ENCODE peak calls at places on chromosome 20, in four cellular contexts. One of them, this sample, is unnamed.

GRCh38 chr20:49964964-49965780 is 17.6 kb upstream of the SNAI1 start:
- DNase-seq in A549: peak
- DNase-seq in body of pancreas: no peak
- DNase-seq in Karpas-422: peak
- DNase-seq in this sample: no peak

GRCh38 chr20:44012466-44013226 is 98.0 kb downstream of the TOX2 start:
- DNase-seq in A549: no peak
- DNase-seq in body of pancreas: no peak
- DNase-seq in Karpas-422: no peak
- DNase-seq in this sample: no peak

GRCh38 chr20:46828471-46828870 is 66.2 kb upstream of the EYA2 start:
- DNase-seq in A549: no peak
- DNase-seq in body of pancreas: no peak
- DNase-seq in Karpas-422: no peak
- DNase-seq in this sample: peak

GRCh38 chr20:23278172-23278571 is 72.4 kb upstream of the NXT1 start:
- DNase-seq in A549: no peak
- DNase-seq in body of pancreas: no peak
- DNase-seq in Karpas-422: no peak
- DNase-seq in this sample: no peak

GRCh38 chr20:4018015-4018748 is 2.8 kb upstream of the RNF24 start:
- DNase-seq in A549: no peak
- DNase-seq in body of pancreas: no peak
- DNase-seq in Karpas-422: no peak
- DNase-seq in this sample: peak

GRCh38 chr20:23086056-23086551 is at the start of gene CD93:
- DNase-seq in A549: no peak
- DNase-seq in body of pancreas: no peak
- DNase-seq in Karpas-422: no peak
- DNase-seq in this sample: no peak

GRCh38 chr20:47708140-47708807 is 77.0 kb downstream of the SULF2 start:
- DNase-seq in A549: no peak
- DNase-seq in body of pancreas: no peak
- DNase-seq in Karpas-422: peak
- DNase-seq in this sample: no peak

GRCh38 chr20:40054311-40054710 is 634.7 kb downstream of the MAFB start:
- DNase-seq in A549: no peak
- DNase-seq in body of pancreas: no peak
- DNase-seq in Karpas-422: no peak
- DNase-seq in this sample: no peak

GRCh38 chr20:22918286-22918983 is 116.7 kb upstream of the SSTR4 start:
- DNase-seq in A549: no peak
- DNase-seq in body of pancreas: no peak
- DNase-seq in Karpas-422: no peak
- DNase-seq in this sample: no peak

GRCh38 chr20:42258568-42258967 is 640.4 kb upstream of the CHD6 start:
- DNase-seq in A549: no peak
- DNase-seq in body of pancreas: no peak
- DNase-seq in Karpas-422: no peak
- DNase-seq in this sample: no peak

GRCh38 chr20:14928083-14928482 is 590.7 kb upstream of the FLRT3 start:
- DNase-seq in A549: peak
- DNase-seq in body of pancreas: no peak
- DNase-seq in Karpas-422: no peak
- DNase-seq in this sample: no peak

GRCh38 chr20:237918-238317 is 10.9 kb downstream of the DEFB129 start:
- DNase-seq in A549: no peak
- DNase-seq in body of pancreas: no peak
- DNase-seq in Karpas-422: no peak
- DNase-seq in this sample: no peak

GRCh38 chr20:18715564-18715963 is 98.0 kb upstream of the SCP2D1 start:
- DNase-seq in A549: no peak
- DNase-seq in body of pancreas: no peak
- DNase-seq in Karpas-422: no peak
- DNase-seq in this sample: no peak

GRCh38 chr20:45041464-45042337 is 59.2 kb downstream of the KCNS1 start:
- DNase-seq in A549: peak
- DNase-seq in body of pancreas: no peak
- DNase-seq in Karpas-422: no peak
- DNase-seq in this sample: peak

GRCh38 chr20:53269380-53269779 is 297.2 kb downstream of the TSHZ2 start:
- DNase-seq in A549: no peak
- DNase-seq in body of pancreas: no peak
- DNase-seq in Karpas-422: no peak
- DNase-seq in this sample: no peak

GRCh38 chr20:38889792-38890496 is 36.3 kb upstream of the FAM83D start:
- DNase-seq in A549: no peak
- DNase-seq in body of pancreas: no peak
- DNase-seq in Karpas-422: no peak
- DNase-seq in this sample: no peak

GRCh38 chr20:63536997-63537524 is at the start of gene PTK6:
- DNase-seq in A549: peak
- DNase-seq in body of pancreas: peak
- DNase-seq in Karpas-422: peak
- DNase-seq in this sample: no peak

GRCh38 chr20:57259179-57260021 is 7.0 kb downstream of the BMP7 start:
- DNase-seq in A549: no peak
- DNase-seq in body of pancreas: no peak
- DNase-seq in Karpas-422: no peak
- DNase-seq in this sample: no peak

GRCh38 chr20:40681684-40682083 is 7.4 kb downstream of the MAFB start:
- DNase-seq in A549: no peak
- DNase-seq in body of pancreas: no peak
- DNase-seq in Karpas-422: no peak
- DNase-seq in this sample: no peak

GRCh38 chr20:15056231-15056630 is 718.8 kb upstream of the FLRT3 start:
- DNase-seq in A549: no peak
- DNase-seq in body of pancreas: no peak
- DNase-seq in Karpas-422: no peak
- DNase-seq in this sample: no peak

GRCh38 chr20:43916073-43916874 is 1.6 kb downstream of the TOX2 start:
- DNase-seq in A549: no peak
- DNase-seq in body of pancreas: no peak
- DNase-seq in Karpas-422: no peak
- DNase-seq in this sample: no peak

GRCh38 chr20:57122481-57123138 is 143.8 kb downstream of the BMP7 start:
- DNase-seq in A549: no peak
- DNase-seq in body of pancreas: no peak
- DNase-seq in Karpas-422: no peak
- DNase-seq in this sample: no peak

GRCh38 chr20:22619806-22620205 is 35.4 kb upstream of the FOXA2 start:
- DNase-seq in A549: no peak
- DNase-seq in body of pancreas: no peak
- DNase-seq in Karpas-422: no peak
- DNase-seq in this sample: no peak

GRCh38 chr20:13205402-13205801 is 15.7 kb upstream of the ISM1 start:
- DNase-seq in A549: no peak
- DNase-seq in body of pancreas: no peak
- DNase-seq in Karpas-422: no peak
- DNase-seq in this sample: peak

GRCh38 chr20:58256842-58257241 is 28.4 kb upstream of the ANKRD60 start:
- DNase-seq in A549: no peak
- DNase-seq in body of pancreas: no peak
- DNase-seq in Karpas-422: no peak
- DNase-seq in this sample: no peak

DNA sequence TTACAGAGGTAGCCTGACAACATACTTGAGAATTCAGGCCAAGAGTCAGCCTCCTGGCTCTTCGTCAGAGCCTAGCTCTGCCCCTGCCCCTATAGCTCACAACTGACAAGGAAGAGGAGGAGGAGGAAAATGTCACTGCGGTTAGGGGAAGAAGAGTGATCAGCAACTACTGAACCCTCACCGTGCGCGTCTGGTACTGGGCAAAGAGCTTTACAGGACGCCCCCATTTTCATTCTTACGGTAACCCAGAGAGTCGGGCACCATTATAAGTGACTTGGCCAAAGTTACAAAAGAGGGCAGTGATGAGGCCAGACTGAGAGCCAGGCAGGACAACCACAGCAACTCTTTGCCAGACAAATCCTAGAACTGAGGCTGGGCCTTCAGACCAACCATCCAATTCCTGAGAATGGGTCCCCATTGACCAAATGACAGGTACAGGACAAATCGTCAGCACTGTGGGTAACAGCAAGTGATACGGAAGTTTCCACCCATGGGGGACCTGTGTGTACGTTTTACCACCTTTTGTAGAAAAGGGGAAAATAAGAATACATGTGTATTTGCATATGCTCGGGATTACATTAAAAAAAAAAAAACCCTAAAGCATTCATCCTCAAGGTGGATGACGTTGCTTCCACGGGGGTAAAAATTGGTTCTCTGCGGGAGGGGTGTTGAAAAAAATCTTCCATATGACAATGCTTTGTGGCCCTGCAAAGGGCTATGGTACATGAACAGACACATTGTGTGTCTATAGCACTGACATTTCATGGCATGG is 118.1 kb downstream of the NFATC2 start:
- DNase-seq in A549: no peak
- DNase-seq in body of pancreas: no peak
- DNase-seq in Karpas-422: no peak
- DNase-seq in this sample: no peak
- H3K27ac ChIP-seq in A549: no peak
- H3K27ac ChIP-seq in body of pancreas: no peak
- H3K27ac ChIP-seq in Karpas-422: peak
- H3K27ac ChIP-seq in this sample: no peak

GRCh38 chr20:31595654-31596411 is 9.3 kb upstream of the ID1 start:
- DNase-seq in A549: peak
- DNase-seq in body of pancreas: peak
- DNase-seq in Karpas-422: no peak
- DNase-seq in this sample: peak

GRCh38 chr20:31596831-31597482 is 8.1 kb upstream of the ID1 start:
- DNase-seq in A549: no peak
- DNase-seq in body of pancreas: no peak
- DNase-seq in Karpas-422: no peak
- DNase-seq in this sample: no peak

GRCh38 chr20:31594558-31595379 is 10.3 kb upstream of the ID1 start:
- DNase-seq in A549: peak
- DNase-seq in body of pancreas: no peak
- DNase-seq in Karpas-422: no peak
- DNase-seq in this sample: no peak

GRCh38 chr20:31594002-31594557 is 11.0 kb upstream of the ID1 start:
- DNase-seq in A549: no peak
- DNase-seq in body of pancreas: no peak
- DNase-seq in Karpas-422: no peak
- DNase-seq in this sample: no peak

GRCh38 chr20:31595380-31595653 is 9.8 kb upstream of the ID1 start:
- DNase-seq in A549: no peak
- DNase-seq in body of pancreas: no peak
- DNase-seq in Karpas-422: no peak
- DNase-seq in this sample: no peak
- H3K27ac ChIP-seq in A549: peak
- H3K27ac ChIP-seq in body of pancreas: no peak
- H3K27ac ChIP-seq in Karpas-422: no peak
- H3K27ac ChIP-seq in this sample: no peak

DNA sequence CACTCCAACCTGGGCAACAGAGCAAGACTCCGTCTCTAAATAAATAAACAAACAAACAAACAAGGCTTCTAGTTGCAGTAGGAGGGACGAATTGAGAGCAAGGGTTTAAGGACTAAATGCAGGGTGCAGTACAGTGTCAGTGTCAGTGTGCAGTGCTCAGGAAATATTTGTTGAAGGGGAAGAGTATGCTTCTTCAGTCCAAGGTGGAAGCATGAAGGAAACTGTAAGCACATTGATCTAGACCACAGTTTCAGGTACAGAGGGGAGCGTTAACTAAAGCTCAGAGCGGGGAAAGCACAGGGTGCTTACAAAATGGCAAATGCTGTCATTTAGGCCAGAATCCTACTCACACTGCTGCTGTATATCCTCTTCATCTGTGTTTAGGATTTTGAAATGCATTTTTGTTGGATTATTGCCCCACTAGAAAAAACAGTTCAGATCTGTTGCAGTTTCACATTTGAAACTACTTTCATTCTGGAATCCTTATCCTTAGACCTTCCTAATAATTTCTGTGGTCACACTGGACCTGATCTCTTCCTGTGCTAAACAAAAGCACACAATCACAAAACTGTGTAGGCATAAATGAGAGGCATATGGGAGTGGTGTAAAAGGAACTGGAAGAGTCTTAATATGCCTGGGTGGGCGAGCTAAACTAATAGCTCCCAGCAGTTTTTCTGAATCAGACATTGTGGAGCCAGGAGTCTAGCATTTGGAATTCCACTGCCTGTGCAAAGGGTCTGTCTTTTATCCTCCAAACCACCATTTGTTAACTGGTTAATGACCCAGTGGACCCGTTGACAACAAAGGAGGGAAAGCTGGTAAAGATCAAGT is 41.4 kb downstream of the CBFA2T2 start:
- DNase-seq in A549: no peak
- DNase-seq in body of pancreas: no peak
- DNase-seq in Karpas-422: no peak
- DNase-seq in this sample: no peak
- H3K27ac ChIP-seq in A549: no peak
- H3K27ac ChIP-seq in body of pancreas: no peak
- H3K27ac ChIP-seq in Karpas-422: peak
- H3K27ac ChIP-seq in this sample: no peak

DNA sequence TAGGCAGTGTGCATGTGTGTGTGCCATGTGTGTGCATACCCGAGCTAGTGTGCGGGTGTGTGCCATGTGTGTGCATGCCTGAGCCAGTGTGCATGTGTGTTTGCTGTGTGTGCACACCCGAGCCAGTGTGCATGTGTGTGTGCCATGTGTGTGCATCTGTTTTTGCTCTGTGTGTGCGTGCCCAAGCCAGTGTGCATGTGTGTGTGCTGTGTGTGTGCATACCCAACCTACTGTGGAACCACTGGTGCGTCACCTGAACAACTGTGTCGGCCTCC is 5.7 kb downstream of the RBBP8NL start:
- DNase-seq in A549: no peak
- DNase-seq in body of pancreas: no peak
- DNase-seq in Karpas-422: no peak
- DNase-seq in this sample: no peak
- H3K27ac ChIP-seq in A549: no peak
- H3K27ac ChIP-seq in body of pancreas: no peak
- H3K27ac ChIP-seq in Karpas-422: no peak
- H3K27ac ChIP-seq in this sample: no peak

GRCh38 chr20:34967421-34967820 is 11.8 kb downstream of the MYH7B start:
- DNase-seq in A549: no peak
- DNase-seq in body of pancreas: no peak
- DNase-seq in Karpas-422: no peak
- DNase-seq in this sample: no peak

GRCh38 chr20:34971873-34972235 is 16.2 kb downstream of the MYH7B start:
- DNase-seq in A549: no peak
- DNase-seq in body of pancreas: no peak
- DNase-seq in Karpas-422: no peak
- DNase-seq in this sample: no peak

GRCh38 chr20:34968020-34968775 is 12.5 kb downstream of the MYH7B start:
- DNase-seq in A549: no peak
- DNase-seq in body of pancreas: no peak
- DNase-seq in Karpas-422: no peak
- DNase-seq in this sample: peak

GRCh38 chr20:34971038-34971872 is 15.6 kb downstream of the MYH7B start:
- DNase-seq in A549: no peak
- DNase-seq in body of pancreas: no peak
- DNase-seq in Karpas-422: no peak
- DNase-seq in this sample: no peak

GRCh38 chr20:34970193-34971037 is 14.7 kb downstream of the MYH7B start:
- DNase-seq in A549: no peak
- DNase-seq in body of pancreas: no peak
- DNase-seq in Karpas-422: no peak
- DNase-seq in this sample: no peak
- H3K27ac ChIP-seq in A549: no peak
- H3K27ac ChIP-seq in body of pancreas: no peak
- H3K27ac ChIP-seq in Karpas-422: no peak
- H3K27ac ChIP-seq in this sample: no peak

This sample was measured in mammary epithelial cell.